ENCODE peak calls at places on chromosomes 13 and 19, in seven cellular contexts. K is cardiac muscle cell, D is pancreas, L is H1, R is GM20000, Z is astrocyte, Y is fibroblast of pulmonary artery. P is an unnamed sample.

GRCh38 chr19:42066075-42066754 is 3.8 kb downstream of the GRIK5 start:
- DNase-seq in L (peak), K (no peak), Z (peak), R (no peak), Y (peak), D (no peak), P (no peak)

GRCh38 chr13:97329331-97329730 is 104.6 kb upstream of the RAP2A start:
- DNase-seq in K (no peak), L (no peak), D (no peak), R (no peak), Y (peak), Z (peak), P (no peak)

GRCh38 chr13:34620073-34620858 is 321.8 kb upstream of the NBEA start:
- DNase-seq in K (no peak), L (no peak), Z (no peak), R (no peak), D (no peak), Y (no peak), P (no peak)

GRCh38 chr13:105410602-105411001 is 1124.9 kb downstream of the EFNB2 start:
- DNase-seq in K (peak), D (peak), L (peak), Y (peak), Z (no peak), R (no peak), P (no peak)

GRCh38 chr13:39263033-39263432 is 224.8 kb downstream of the NHLRC3 start:
- DNase-seq in K (peak), Z (no peak), R (peak), Y (peak), L (peak), D (no peak), P (peak)

GRCh38 chr19:21133633-21134032 is 8.2 kb upstream of the ZNF431 start:
- DNase-seq in Y (no peak), Z (no peak), L (no peak), R (no peak), D (no peak), K (no peak), P (no peak)

GRCh38 chr13:61727714-61728275 is 312.1 kb upstream of the PCDH20 start:
- DNase-seq in D (no peak), R (no peak), L (no peak), Z (peak), K (no peak), Y (peak), P (no peak)

GRCh38 chr19:45428385-45429231 is 4.9 kb upstream of the ERCC1 start:
- DNase-seq in Y (peak), K (peak), D (no peak), Z (no peak), L (peak), R (peak), P (no peak)

GRCh38 chr13:33251131-33251629 is 34.4 kb downstream of the STARD13 start:
- DNase-seq in Z (peak), L (no peak), D (no peak), R (peak), Y (peak), K (no peak), P (peak)

GRCh38 chr19:13118424-13119193 is 545 bp downstream of the NACC1 start:
- DNase-seq in Y (peak), R (peak), K (peak), Z (peak), L (peak), D (peak), P (no peak)

GRCh38 chr19:42121666-42122069 is 10.6 kb downstream of the POU2F2 start:
- DNase-seq in Y (peak), R (peak), Z (peak), D (peak), K (no peak), L (no peak), P (peak)

GRCh38 chr13:105513448-105513847 is 1022.0 kb downstream of the EFNB2 start:
- DNase-seq in R (no peak), Z (no peak), D (no peak), Y (no peak), L (no peak), K (no peak), P (no peak)

GRCh38 chr19:41708481-41708880 is at the start of gene CEACAM5:
- DNase-seq in D (no peak), R (no peak), Y (no peak), K (no peak), Z (no peak), L (no peak), P (no peak)

GRCh38 chr19:29837448-29837961 is 25.7 kb downstream of the CCNE1 start:
- DNase-seq in R (peak), Z (no peak), Y (no peak), D (no peak), L (no peak), K (no peak), P (no peak)

GRCh38 chr13:41467546-41467945 is 10.2 kb downstream of the RGCC start:
- DNase-seq in K (no peak), D (no peak), Y (no peak), Z (no peak), L (no peak), R (no peak), P (no peak)

GRCh38 chr19:18023596-18024212 is 15.7 kb downstream of the ARRDC2 start:
- DNase-seq in Y (peak), Z (no peak), K (no peak), L (no peak), D (peak), R (no peak), P (no peak)

GRCh38 chr13:102394158-102395053 is 7.4 kb downstream of the FGF14 start:
- DNase-seq in Y (peak), K (peak), Z (peak), L (peak), D (peak), R (peak), P (no peak)

GRCh38 chr19:13401388-13401787 is 104.9 kb downstream of the CACNA1A start:
- DNase-seq in D (no peak), K (no peak), R (no peak), Z (peak), Y (peak), L (peak), P (peak)

GRCh38 chr19:1608414-1609391 is 3.4 kb upstream of the UQCR11 start:
- DNase-seq in Y (no peak), D (no peak), K (no peak), Z (no peak), R (peak), L (no peak), P (no peak)

GRCh38 chr13:89930861-89931260 is 1416.6 kb upstream of the MIR17HG start:
- DNase-seq in R (no peak), Y (no peak), Z (no peak), K (no peak), L (no peak), D (no peak), P (no peak)

GRCh38 chr13:89923731-89924130 is 1423.8 kb upstream of the MIR17HG start:
- DNase-seq in L (no peak), K (no peak), Y (peak), R (no peak), D (no peak), Z (peak), P (no peak)

GRCh38 chr13:89923052-89923451 is 1424.4 kb upstream of the MIR17HG start:
- DNase-seq in Z (no peak), D (no peak), K (no peak), R (no peak), Y (no peak), L (no peak), P (no peak)

GRCh38 chr13:89920461-89920860 is 1427.0 kb upstream of the MIR17HG start:
- DNase-seq in L (no peak), D (no peak), Y (no peak), K (no peak), Z (no peak), R (no peak), P (no peak)

DNA sequence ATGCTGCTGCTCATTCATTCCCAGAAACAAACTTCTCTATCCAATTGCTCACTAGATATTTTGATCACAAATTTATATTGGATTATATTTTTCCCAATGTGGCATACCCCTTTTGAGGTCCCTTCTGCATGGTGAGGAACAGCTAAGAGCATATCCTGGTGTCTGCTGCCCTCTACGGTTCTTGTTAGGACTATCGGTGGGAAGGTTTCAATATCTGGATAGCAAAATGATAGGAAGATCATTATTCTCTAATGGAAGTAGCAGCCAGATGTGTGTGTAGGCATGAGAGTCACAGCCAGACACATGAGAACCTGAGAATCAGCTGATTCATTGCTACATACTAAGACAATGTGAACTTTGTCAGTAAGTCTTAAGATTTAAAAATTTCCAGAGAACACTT is 1422.4 kb upstream of the MIR17HG start:
- DNase-seq in Z (peak), D (no peak), R (no peak), L (no peak), Y (peak), K (peak), P (no peak)
- TF ChIP-seq CTCF in Z (peak), D (no peak), R (no peak), L (peak), Y (peak), K (peak), P (no peak)

DNA sequence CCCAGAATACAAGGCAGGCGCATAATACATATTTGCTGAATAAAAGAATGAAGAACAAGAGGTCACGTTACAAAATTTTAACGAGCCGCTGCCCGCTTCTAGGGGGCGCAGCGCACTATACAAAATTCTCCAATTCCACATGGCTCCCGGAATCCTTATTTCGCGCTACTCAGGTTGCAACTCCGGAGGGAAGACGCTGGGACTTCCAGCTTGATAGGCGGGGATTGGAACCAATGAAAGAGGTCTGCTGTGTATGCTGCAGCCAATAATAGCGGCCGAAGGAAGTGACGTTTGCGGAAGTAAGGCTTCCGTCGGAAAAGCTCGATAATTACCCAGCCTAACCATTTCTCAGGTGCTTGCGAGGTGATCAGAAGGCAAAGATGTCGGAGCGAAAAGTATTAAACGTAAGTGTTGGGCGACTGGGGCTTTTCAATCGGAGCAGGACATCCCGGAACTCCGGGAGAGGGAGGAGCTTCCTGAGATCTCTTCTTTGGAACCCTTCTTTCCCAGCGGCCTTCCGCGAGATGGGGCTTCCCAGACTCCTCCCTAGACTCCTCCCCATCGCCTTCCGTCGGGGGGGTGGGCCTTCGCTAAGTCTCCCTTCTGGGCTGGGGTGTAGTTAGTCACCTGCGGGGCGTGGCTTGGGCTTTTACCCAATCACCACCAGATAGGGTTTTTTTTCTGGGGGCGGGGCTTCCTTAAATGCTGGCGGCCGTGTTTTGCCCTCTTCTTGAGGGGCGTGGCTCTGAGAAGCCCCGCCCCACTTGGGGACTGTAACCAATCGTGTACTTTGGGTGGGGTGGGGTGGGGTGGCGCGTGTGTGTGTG is at the start of gene YJU2:
- DNase-seq in L (peak), R (peak), D (peak), K (peak), Y (peak), Z (peak), P (peak)
- TF ChIP-seq CTCF in L (peak), R (peak), D (no peak), K (peak), Y (peak), Z (peak), P (peak)

GRCh38 chr19:7497292-7497691 is 8.5 kb upstream of the PEX11G start:
- DNase-seq in Y (no peak), D (no peak), Z (no peak), L (no peak), R (no peak), K (no peak), P (no peak)
- TF ChIP-seq CTCF in Y (peak), D (no peak), Z (peak), L (peak), R (peak), K (peak), P (peak)

DNA sequence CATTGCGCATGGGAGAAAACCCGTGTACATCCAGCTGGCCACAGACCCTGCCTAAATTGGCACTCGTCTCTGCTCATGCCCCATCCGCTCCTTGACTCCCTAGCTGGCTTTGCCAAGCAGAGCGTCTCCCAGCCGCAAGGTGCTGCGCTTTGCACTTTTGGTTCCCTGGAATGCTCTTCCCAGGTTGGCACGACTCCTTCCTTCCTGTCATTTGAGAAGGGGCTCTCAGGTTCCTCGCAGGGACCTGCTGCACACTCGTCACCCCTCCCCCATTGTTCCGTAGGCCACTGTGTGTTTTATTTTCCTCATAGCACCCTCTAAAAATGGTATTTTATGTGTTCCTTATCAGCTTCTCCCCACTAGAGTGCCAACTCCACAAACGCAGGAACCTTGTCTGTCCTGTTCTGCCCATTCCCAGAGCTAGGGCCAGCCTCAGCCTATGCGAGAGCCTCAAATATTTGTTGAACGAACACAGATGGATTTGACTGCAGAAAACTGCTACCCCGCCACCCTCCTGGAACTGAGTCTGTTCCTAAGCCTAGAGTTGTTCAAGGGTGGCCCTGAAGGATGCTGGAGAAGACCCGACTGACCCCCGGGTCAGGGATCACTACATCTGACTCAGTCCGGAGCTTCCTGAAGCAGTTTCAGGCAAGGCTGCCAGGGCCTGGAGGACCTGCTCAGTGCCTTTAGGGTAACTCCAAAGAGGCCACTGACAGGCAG is 8.4 kb upstream of the CEBPA start:
- DNase-seq in R (no peak), L (no peak), D (peak), Y (no peak), Z (no peak), K (no peak), P (no peak)
- TF ChIP-seq CTCF in R (no peak), L (no peak), D (no peak), Y (no peak), Z (no peak), K (no peak), P (no peak)

GRCh38 chr13:23623394-23623793 is 53.2 kb downstream of the TNFRSF19 start:
- DNase-seq in K (no peak), R (no peak), Y (no peak), D (no peak), L (no peak), Z (no peak), P (no peak)
- TF ChIP-seq CTCF in K (no peak), R (no peak), Y (no peak), D (no peak), L (no peak), Z (no peak), P (no peak)

GRCh38 chr13:21501709-21502108 is 42.6 kb upstream of the ZDHHC20 start:
- DNase-seq in D (no peak), Y (no peak), R (no peak), Z (no peak), K (no peak), L (no peak), P (no peak)
- TF ChIP-seq CTCF in D (no peak), Y (no peak), R (peak), Z (no peak), K (no peak), L (peak), P (no peak)

P was measured in HFFc6.